ENCODE peak calls at places on chromosomes 13 and 19, in four cellular contexts. E is IMR-90, D is aorta, L is psoas muscle. X is an unnamed sample.

GRCh38 chr19:1064661-1065605 is 2.0 kb upstream of the ARHGAP45 start:
- DNase-seq in D (peak), E (peak), L (peak), X (peak)

GRCh38 chr13:93318538-93318937 is 91.9 kb downstream of the GPC6 start:
- DNase-seq in L (no peak), D (no peak), E (peak), X (no peak)

GRCh38 chr13:66001136-66001535 is 1229.0 kb downstream of the PCDH9 start:
- DNase-seq in D (no peak), L (no peak), E (no peak), X (no peak)

GRCh38 chr13:26517931-26518330 is 39.6 kb upstream of the WASF3 start:
- DNase-seq in L (no peak), E (no peak), D (no peak), X (no peak)

GRCh38 chr13:24624363-24624762 is 55.8 kb upstream of the ATP12A start:
- DNase-seq in E (no peak), D (no peak), L (no peak), X (no peak)

GRCh38 chr13:36778083-36778671 is 40.8 kb upstream of the RFXAP start:
- DNase-seq in L (no peak), D (no peak), E (peak), X (no peak)

GRCh38 chr13:79405501-79405830 is 589 bp downstream of the RBM26 start:
- DNase-seq in E (no peak), L (no peak), D (no peak), X (peak)

GRCh38 chr19:14530005-14530348 is 583 bp downstream of the TECR start:
- DNase-seq in D (no peak), E (no peak), L (no peak), X (peak)

GRCh38 chr19:46328079-46328478 is 18.8 kb upstream of the PPP5C start:
- DNase-seq in L (no peak), E (no peak), D (no peak), X (no peak)

GRCh38 chr13:82878536-82878935 is 1003.7 kb downstream of the SLITRK1 start:
- DNase-seq in E (no peak), D (no peak), L (no peak), X (no peak)

GRCh38 chr19:41705393-41706174 is 2.8 kb upstream of the CEACAM5 start:
- DNase-seq in E (no peak), L (no peak), D (no peak), X (no peak)

GRCh38 chr13:25977216-25977615 is 74.6 kb downstream of the SHISA2 start:
- DNase-seq in L (no peak), D (no peak), E (no peak), X (no peak)

GRCh38 chr13:51848674-51849073 is 3.7 kb upstream of the TMEM272 start:
- DNase-seq in L (no peak), D (no peak), E (peak), X (no peak)

GRCh38 chr13:27194895-27195764 is 23.5 kb upstream of the USP12 start:
- DNase-seq in E (peak), L (no peak), D (no peak), X (no peak)

GRCh38 chr19:16418597-16418962 is 53.2 kb downstream of the EPS15L1 start:
- DNase-seq in E (no peak), L (no peak), D (no peak), X (no peak)

GRCh38 chr19:45492627-45493470 is 4.0 kb downstream of the RTN2 start:
- DNase-seq in D (no peak), E (peak), L (peak), X (no peak)

GRCh38 chr13:76387561-76387960 is 498.6 kb downstream of the KCTD12 start:
- DNase-seq in E (no peak), D (no peak), L (no peak), X (no peak)

GRCh38 chr13:77975358-77976042 is 56.9 kb upstream of the EDNRB start:
- DNase-seq in E (no peak), L (no peak), D (no peak), X (peak)

GRCh38 chr13:90708159-90708558 is 639.3 kb upstream of the MIR17HG start:
- DNase-seq in D (no peak), E (no peak), L (no peak), X (no peak)

GRCh38 chr19:55693336-55693974 is 18.4 kb downstream of the EPN1 start:
- DNase-seq in D (no peak), E (no peak), L (no peak), X (no peak)

GRCh38 chr19:47652285-47652684 is 43.4 kb downstream of the BICRA start:
- DNase-seq in E (no peak), D (no peak), L (peak), X (no peak)

GRCh38 chr19:16828990-16829821 is at the start of gene SIN3B:
- DNase-seq in L (peak), D (peak), E (peak), X (peak)

GRCh38 chr19:15257782-15258181 is 25.5 kb upstream of the EPHX3 start:
- DNase-seq in D (no peak), L (no peak), E (no peak), X (no peak)

GRCh38 chr13:28503182-28503980 is 8.5 kb upstream of the FLT1 start:
- DNase-seq in L (no peak), D (no peak), E (peak), X (no peak)

GRCh38 chr13:39886336-39886735 is 230.9 kb downstream of the COG6 start:
- DNase-seq in D (no peak), L (no peak), E (no peak), X (no peak)

GRCh38 chr19:36688058-36688457 is 646 bp downstream of the ZNF567 start:
- DNase-seq in D (no peak), L (no peak), E (no peak), X (no peak)
- H3K27ac ChIP-seq in D (no peak), L (peak), E (peak), X (no peak)

GRCh38 chr13:111158136-111158805 is 43.2 kb downstream of the ARHGEF7 start:
- DNase-seq in L (no peak), E (no peak), D (no peak), X (no peak)
- H3K27ac ChIP-seq in L (peak), E (no peak), D (no peak), X (no peak)

GRCh38 chr13:50687545-50687944 is 155.9 kb downstream of the DLEU7 start:
- DNase-seq in D (no peak), L (no peak), E (no peak), X (no peak)
- H3K27ac ChIP-seq in D (no peak), L (no peak), E (no peak), X (no peak)

DNA sequence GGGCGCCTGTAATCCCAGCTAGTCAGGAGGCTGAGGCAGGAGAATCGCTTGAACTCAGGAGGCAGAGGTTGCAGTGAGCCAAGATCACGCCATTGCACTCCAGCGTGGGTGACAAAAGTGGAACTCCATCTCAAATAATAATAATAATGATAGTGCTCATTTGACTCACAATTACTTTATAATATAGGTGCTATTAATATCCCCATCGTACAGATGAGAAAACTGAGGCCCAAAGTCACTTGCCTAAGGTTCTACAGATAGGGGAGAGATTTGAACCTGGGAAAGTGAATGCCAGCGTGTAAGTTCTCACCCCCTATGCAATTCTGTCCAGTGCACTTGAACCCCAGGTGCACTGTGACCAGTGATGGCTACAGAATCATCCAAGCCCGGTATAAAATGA is 5.9 kb downstream of the GMFG start:
- DNase-seq in L (no peak), D (peak), E (no peak), X (no peak)
- H3K27ac ChIP-seq in L (no peak), D (no peak), E (no peak), X (no peak)

GRCh38 chr13:30110301-30111070 is 196.9 kb downstream of the KATNAL1 start:
- DNase-seq in E (no peak), D (no peak), L (no peak), X (no peak)

GRCh38 chr13:30109471-30110135 is 197.7 kb downstream of the KATNAL1 start:
- DNase-seq in D (no peak), L (no peak), E (no peak), X (no peak)

GRCh38 chr13:30108216-30108912 is 199.0 kb downstream of the KATNAL1 start:
- DNase-seq in E (no peak), D (no peak), L (no peak), X (no peak)

GRCh38 chr13:30107536-30108136 is 199.7 kb downstream of the KATNAL1 start:
- DNase-seq in D (peak), E (peak), L (no peak), X (no peak)

GRCh38 chr13:30108913-30109237 is 198.5 kb downstream of the KATNAL1 start:
- DNase-seq in L (no peak), E (no peak), D (no peak), X (peak)
- H3K27ac ChIP-seq in L (no peak), E (no peak), D (no peak), X (no peak)

GRCh38 chr19:6103894-6104293 is 6.4 kb downstream of the RFX2 start:
- DNase-seq in L (no peak), D (no peak), E (no peak), X (no peak)
- H3K27ac ChIP-seq in L (peak), D (peak), E (peak), X (no peak)